ENCODE peak calls at places on chromosome 4, in six cellular contexts. H is choroid plexus epithelial cell, I is type B pancreatic cell, J is HCT116, Y is body of pancreas, L is astrocyte of the spinal cord. U is an unnamed sample.

GRCh38 chr4:98290511-98290910 is 29.3 kb downstream of the RAP1GDS1 start:
- DNase-seq in I (no peak), Y (no peak), J (no peak), H (peak; percentile 85), L (peak; percentile 68), U (no peak)

GRCh38 chr4:114077610-114078009 is 98.2 kb upstream of the ARSJ start:
- DNase-seq in Y (no peak), I (no peak), H (peak; percentile 69), L (peak; percentile 86), J (peak; percentile 26), U (no peak)

GRCh38 chr4:141486375-141486997 is 149.9 kb upstream of the IL15 start:
- DNase-seq in Y (no peak), I (no peak), J (no peak), L (peak; percentile 75), H (peak; percentile 56), U (no peak)

GRCh38 chr4:45568694-45569093 is 555.2 kb downstream of the GABRG1 start:
- DNase-seq in L (no peak), I (no peak), H (no peak), J (no peak), Y (no peak), U (no peak)

GRCh38 chr4:119204898-119205297 is 7.6 kb upstream of the USP53 start:
- DNase-seq in L (no peak), J (no peak), I (no peak), Y (no peak), H (no peak), U (no peak)

GRCh38 chr4:79864470-79865190 is 208.4 kb downstream of the ANTXR2 start:
- DNase-seq in J (no peak), L (no peak), I (no peak), Y (no peak), H (peak; percentile 33), U (no peak)

GRCh38 chr4:109301691-109302365 is 630 bp downstream of the COL25A1 start:
- DNase-seq in Y (no peak), H (peak; percentile 2), J (no peak), L (no peak), I (no peak), U (no peak)

GRCh38 chr4:139719381-139720101 is 53.9 kb downstream of the MGST2 start:
- DNase-seq in I (no peak), Y (no peak), J (no peak), H (no peak), L (no peak), U (no peak)

GRCh38 chr4:25022198-25022597 is 8.5 kb downstream of the LGI2 start:
- DNase-seq in Y (no peak), H (no peak), L (no peak), J (no peak), I (no peak), U (no peak)

GRCh38 chr4:1237981-1238675 is 10.8 kb downstream of the CTBP1 start:
- DNase-seq in L (no peak), I (no peak), H (no peak), J (no peak), Y (peak; percentile 15), U (no peak)

GRCh38 chr4:69470561-69470960 is 25.1 kb downstream of the UGT2B4 start:
- DNase-seq in J (no peak), H (no peak), L (no peak), I (no peak), Y (no peak), U (no peak)

GRCh38 chr4:95867919-95868318 is 28.0 kb downstream of the PDHA2 start:
- DNase-seq in Y (no peak), I (no peak), J (peak; percentile 28), H (peak; percentile 16), L (peak; percentile 28), U (no peak)

GRCh38 chr4:110793890-110794588 is 171.2 kb upstream of the PITX2 start:
- DNase-seq in Y (no peak), L (no peak), J (no peak), H (no peak), I (no peak), U (no peak)

GRCh38 chr4:167475951-167476350 is 241.7 kb upstream of the SPOCK3 start:
- DNase-seq in J (no peak), H (no peak), Y (no peak), I (no peak), L (no peak), U (no peak)

GRCh38 chr4:78621395-78621794 is 69.8 kb downstream of the ANXA3 start:
- DNase-seq in H (no peak), J (no peak), Y (no peak), I (no peak), L (no peak), U (no peak)

GRCh38 chr4:51885371-51885770 is 42.4 kb downstream of the DCUN1D4 start:
- DNase-seq in J (peak; percentile 13), L (peak; percentile 28), Y (no peak), I (no peak), H (peak; percentile 63), U (peak; percentile 5)

DNA sequence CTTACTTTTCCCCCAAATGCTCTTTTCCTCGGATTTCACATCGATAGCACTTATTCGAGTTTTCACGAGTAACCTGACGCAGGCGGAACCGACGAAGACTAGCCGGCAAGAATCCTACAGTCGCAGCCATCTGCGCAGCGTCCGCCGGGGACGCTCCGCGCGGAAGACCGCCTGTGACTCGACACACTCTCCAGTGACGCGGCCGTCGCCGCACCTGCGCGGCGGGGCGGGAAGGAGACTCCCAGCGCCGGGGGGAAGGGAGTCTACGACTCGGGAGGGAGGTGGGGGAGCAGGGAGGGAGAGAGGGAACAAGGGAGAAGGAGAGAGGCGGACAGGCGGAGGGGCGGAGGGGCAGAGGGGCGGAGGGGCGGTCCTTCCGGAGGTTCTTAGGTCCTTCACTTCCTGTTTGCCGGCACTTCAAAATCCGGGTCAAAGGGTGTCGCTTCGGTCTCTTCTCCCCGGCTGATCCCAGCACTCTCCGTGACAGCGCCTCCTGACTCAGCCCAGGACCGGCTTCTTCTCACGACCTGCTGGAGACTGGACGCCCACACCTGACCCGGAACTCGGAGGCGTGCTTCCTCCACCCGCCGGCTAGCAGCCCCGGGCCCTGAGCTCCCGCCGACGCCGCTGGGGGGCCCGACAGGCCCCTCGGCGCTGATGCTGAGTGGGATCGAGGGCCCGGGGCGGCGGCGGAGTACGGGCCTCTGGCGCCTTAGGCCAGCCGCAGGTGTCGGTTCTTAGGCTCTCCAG is at the start of gene USP38:
- DNase-seq in H (peak; percentile 92), Y (peak; percentile 94), L (peak; percentile 94), J (peak; percentile 86), I (peak; percentile 87), U (peak; percentile 85)
- TF ChIP-seq CTCF in H (no peak), Y (peak; percentile 18), L (no peak), J (no peak), I (peak; percentile 19), U (no peak)

DNA sequence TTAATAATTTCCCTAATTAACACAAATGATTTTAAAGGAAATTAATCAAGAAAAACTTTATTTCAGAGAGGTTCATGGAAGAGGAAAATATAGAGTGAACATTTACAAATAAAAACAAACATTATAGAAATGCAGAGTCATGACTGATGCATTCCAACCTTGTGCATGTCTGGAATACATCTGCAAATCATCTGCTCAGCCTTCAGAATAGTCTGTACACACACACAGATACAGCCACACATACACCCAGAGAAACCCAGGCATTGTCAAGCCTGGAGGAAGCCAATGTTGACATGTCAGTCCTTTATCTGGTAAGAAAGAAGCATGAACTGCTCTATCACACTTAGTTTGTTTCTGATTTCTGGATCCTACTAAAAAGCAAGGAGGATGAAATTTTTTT is 61.3 kb upstream of the NFKB1 start:
- DNase-seq in I (no peak), Y (no peak), L (peak; percentile 49), H (peak; percentile 95), J (no peak), U (no peak)
- TF ChIP-seq CTCF in I (no peak), Y (no peak), L (no peak), H (no peak), J (no peak), U (no peak)

DNA sequence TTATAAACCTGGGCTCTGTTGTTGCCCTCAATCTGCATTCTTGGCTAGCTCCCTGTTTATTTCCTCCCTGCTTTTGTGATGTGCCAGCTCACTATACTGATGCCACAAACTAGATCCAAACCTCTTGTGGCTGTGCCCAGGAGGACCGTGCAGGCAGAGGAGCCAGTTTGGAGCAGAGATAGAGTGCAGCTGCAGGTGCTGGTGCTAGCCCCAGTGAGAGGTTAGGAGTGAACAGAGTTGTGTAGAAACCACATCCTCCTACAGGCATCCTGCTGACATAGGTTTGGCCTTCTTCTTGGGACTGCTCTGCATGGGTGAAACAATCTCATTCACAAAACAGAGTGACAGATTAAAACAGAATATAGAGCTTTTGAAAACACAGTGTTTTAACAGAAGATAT is 25.7 kb upstream of the TNIP3 start:
- DNase-seq in H (peak; percentile 28), Y (no peak), I (no peak), J (no peak), L (no peak), U (no peak)
- TF ChIP-seq CTCF in H (no peak), Y (no peak), I (no peak), J (no peak), L (no peak), U (no peak)

DNA sequence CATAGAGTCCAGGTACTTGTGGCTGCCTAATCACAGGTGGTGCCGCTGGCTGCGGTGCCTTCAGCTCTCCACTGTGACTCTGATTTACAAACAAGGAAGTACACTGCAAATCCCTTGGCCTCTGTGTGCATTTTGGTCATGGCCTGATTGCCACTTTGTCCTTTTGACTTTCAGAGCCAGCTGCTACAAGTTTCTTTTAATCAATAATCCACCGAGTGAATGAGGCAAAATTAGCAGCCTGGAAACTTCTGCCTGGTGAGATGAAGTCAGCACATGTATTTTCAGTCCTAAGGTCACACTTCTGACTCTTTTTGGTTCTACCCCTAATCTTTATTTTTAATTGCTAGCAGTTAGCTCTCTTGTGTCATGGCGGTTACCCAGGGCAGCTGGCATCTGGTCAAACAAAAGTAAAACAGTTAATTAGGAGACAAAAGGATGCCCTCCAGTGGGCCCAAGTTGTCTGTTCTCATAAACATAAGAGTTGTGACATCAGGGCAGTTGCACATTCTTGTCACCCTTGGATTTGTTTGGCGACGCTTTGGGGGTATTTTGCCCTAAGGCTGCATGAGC is 62.3 kb upstream of the LNX1 start:
- DNase-seq in J (no peak), I (no peak), L (peak; percentile 18), Y (peak; percentile 71), H (peak; percentile 32), U (peak; percentile 10)
- TF ChIP-seq CTCF in J (peak; percentile 9), I (no peak), L (no peak), Y (no peak), H (peak; percentile 22), U (no peak)

DNA sequence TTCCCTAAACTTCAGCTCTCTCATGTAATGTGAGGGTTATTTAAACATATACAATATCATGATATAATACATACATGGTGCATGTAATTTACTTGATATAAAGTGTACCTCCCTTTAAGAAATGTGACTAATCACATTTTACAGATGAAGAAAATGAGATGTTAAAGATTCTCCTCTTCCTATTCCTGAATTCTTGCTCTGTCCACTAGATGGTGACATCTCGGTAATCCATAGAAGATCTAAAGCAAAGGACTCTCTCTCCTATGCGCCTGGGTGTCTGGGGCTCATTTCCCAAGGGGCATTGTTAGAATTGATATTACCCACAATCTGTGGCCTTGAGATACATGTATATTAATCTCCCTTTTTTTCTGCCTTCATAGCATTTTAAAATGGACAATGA is 804.9 kb downstream of the RAB28 start:
- DNase-seq in H (no peak), I (no peak), J (peak; percentile 2), L (no peak), Y (no peak), U (no peak)
- TF ChIP-seq CTCF in H (no peak), I (peak; percentile 66), J (peak; percentile 21), L (no peak), Y (no peak), U (peak; percentile 17)